ENCODE peak calls at places on chromosomes 4 and X, in nine cellular contexts. U, V, J, K, D, I, Y, O and M are unnamed samples.

GRCh38 chr4:37604464-37604863 is 81.7 kb downstream of the RELL1 start:
- DNase-seq in I (no peak), J (no peak), K (no peak), D (no peak), Y (no peak), V (no peak), U (no peak), O (peak), M (no peak)

GRCh38 chr4:3250438-3250955 is 1.5 kb downstream of the MSANTD1 start:
- DNase-seq in K (peak), I (no peak), O (no peak), Y (no peak), V (no peak), J (no peak), D (peak), U (no peak), M (no peak)

GRCh38 chrX:37287741-37288424 is 61.3 kb upstream of the PRRG1 start:
- DNase-seq in D (no peak), J (no peak), U (no peak), V (no peak), K (no peak), I (no peak), O (no peak), Y (no peak), M (no peak)

GRCh38 chrX:131366387-131366786 is 77.3 kb upstream of the IGSF1 start:
- DNase-seq in I (no peak), V (no peak), Y (peak), J (no peak), O (no peak), K (no peak), D (no peak), U (no peak), M (no peak)

GRCh38 chr4:150090836-150091235 is 12.6 kb downstream of the DCLK2 start:
- DNase-seq in O (no peak), I (no peak), D (no peak), V (peak), Y (no peak), J (no peak), U (no peak), K (no peak), M (peak)

GRCh38 chrX:153592966-153593688 is 5.8 kb downstream of the CCNQ start:
- DNase-seq in K (no peak), D (peak), Y (no peak), V (no peak), J (peak), U (no peak), I (no peak), O (no peak), M (no peak)

GRCh38 chr4:7206385-7206784 is 14.0 kb downstream of the SORCS2 start:
- DNase-seq in V (no peak), Y (peak), J (no peak), K (peak), O (peak), U (peak), I (no peak), D (no peak), M (no peak)

GRCh38 chrX:100681581-100681980 is 37.6 kb downstream of the SRPX2 start:
- DNase-seq in J (no peak), K (no peak), O (no peak), V (no peak), U (no peak), I (no peak), Y (no peak), D (no peak), M (no peak)

GRCh38 chrX:135410861-135411627 is 10.7 kb upstream of the SMIM10L2A start:
- DNase-seq in Y (peak), V (no peak), J (no peak), U (no peak), O (no peak), I (no peak), D (no peak), K (no peak), M (no peak)

GRCh38 chr4:83248486-83248885 is 36.1 kb downstream of the COQ2 start:
- DNase-seq in U (no peak), J (no peak), V (no peak), O (no peak), K (no peak), Y (no peak), D (no peak), I (no peak), M (no peak)

GRCh38 chrX:144040793-144041192 is 156.9 kb downstream of the UBE2NL start:
- DNase-seq in I (no peak), D (no peak), U (no peak), J (no peak), Y (no peak), V (no peak), K (no peak), O (no peak), M (no peak)

GRCh38 chr4:138935135-138935795 is 80.3 kb upstream of the NOCT start:
- DNase-seq in V (no peak), K (no peak), O (no peak), U (no peak), J (no peak), I (no peak), Y (no peak), D (no peak), M (no peak)

GRCh38 chr4:45662996-45663395 is 460.9 kb downstream of the GABRG1 start:
- DNase-seq in V (no peak), O (peak), J (no peak), Y (peak), U (no peak), K (no peak), I (no peak), D (peak), M (no peak)

GRCh38 chrX:35664838-35665237 is 133.3 kb upstream of the MAGEB16 start:
- DNase-seq in J (no peak), Y (peak), O (no peak), K (no peak), U (no peak), V (no peak), I (no peak), D (no peak), M (no peak)

GRCh38 chr4:44446191-44446590 is 2.4 kb downstream of the KCTD8 start:
- DNase-seq in D (no peak), U (no peak), O (no peak), I (no peak), J (no peak), Y (no peak), V (no peak), K (no peak), M (no peak)

GRCh38 chr4:121714548-121714947 is 17.8 kb upstream of the ANXA5 start:
- DNase-seq in V (no peak), K (no peak), I (no peak), O (no peak), Y (no peak), J (no peak), D (no peak), U (no peak), M (no peak)

GRCh38 chr4:70630162-70630561 is 1.6 kb downstream of the ENAM start:
- DNase-seq in O (no peak), Y (no peak), I (no peak), U (no peak), V (no peak), D (no peak), K (no peak), J (no peak), M (no peak)

GRCh38 chrX:85977218-85977617 is 70.1 kb downstream of the CHM start:
- DNase-seq in V (no peak), K (no peak), O (no peak), U (no peak), Y (no peak), J (no peak), D (no peak), I (no peak), M (no peak)

GRCh38 chr4:106679063-106679462 is 310.5 kb upstream of the GIMD1 start:
- DNase-seq in U (no peak), O (no peak), D (no peak), V (no peak), Y (no peak), J (no peak), I (no peak), K (no peak), M (no peak)

GRCh38 chrX:72572248-72573157 is at the start of gene HDAC8:
- DNase-seq in V (peak), I (peak), Y (peak), K (peak), U (peak), O (peak), D (peak), J (peak), M (peak)

GRCh38 chr4:73727685-73728084 is 12.7 kb upstream of the CXCL8 start:
- DNase-seq in O (no peak), K (peak), I (no peak), Y (no peak), V (no peak), U (no peak), D (no peak), J (no peak), M (no peak)

GRCh38 chr4:145736241-145736831 is 56.4 kb downstream of the C4orf51 start:
- DNase-seq in V (no peak), I (no peak), O (no peak), J (no peak), K (peak), Y (no peak), U (no peak), D (peak), M (no peak)

GRCh38 chr4:10114607-10115006 is 2.0 kb downstream of the WDR1 start:
- DNase-seq in O (no peak), U (no peak), K (no peak), D (no peak), Y (no peak), V (no peak), J (no peak), I (peak), M (no peak)

GRCh38 chrX:40434947-40435346 is 145.8 kb upstream of the ATP6AP2 start:
- DNase-seq in I (no peak), J (peak), D (peak), V (no peak), O (no peak), Y (no peak), K (no peak), U (no peak), M (no peak)